ENCODE peak calls at places on chromosomes 7 and 10, in five cellular contexts. H is T-cell; V is stimulated activated CD8-positive, alpha-beta memory T cell treated with anti-CD3 and anti-CD28 coated beads, Interleukin-12 subunit alpha, Interleukin-12 subunit beta, amount 100 ng/mL, for 4 hours; R is H54; B is AG08396. L is an unnamed sample.

GRCh38 chr10:131187274-131187673 is 124.2 kb downstream of the TCERG1L start:
- DNase-seq in R (no peak), H (no peak), B (no peak), V (no peak), L (no peak)

GRCh38 chr10:132592790-132593788 is 55.5 kb downstream of the INPP5A start:
- DNase-seq in B (no peak), R (no peak), H (no peak), V (no peak), L (no peak)

GRCh38 chr7:16564909-16565426 is 38.3 kb downstream of the LRRC72 start:
- DNase-seq in R (peak; percentile 54), B (peak; percentile 45), H (no peak), V (no peak), L (peak; percentile 66)

GRCh38 chr10:80260295-80261243 is 28.9 kb downstream of the MAT1A start:
- DNase-seq in V (no peak), H (peak; percentile 7), R (peak; percentile 38), B (peak; percentile 51), L (peak; percentile 47)

GRCh38 chr7:2641406-2642393 is 9.9 kb downstream of the TTYH3 start:
- DNase-seq in B (peak; percentile 93), H (no peak), R (peak; percentile 91), V (no peak), L (peak; percentile 94)

GRCh38 chr7:104017001-104017400 is 27.5 kb upstream of the RELN start:
- DNase-seq in V (no peak), H (no peak), B (no peak), R (no peak), L (no peak)

GRCh38 chr10:75398630-75399460 is 2.7 kb downstream of the ZNF503 start:
- DNase-seq in H (no peak), V (no peak), B (peak; percentile 46), R (no peak), L (no peak)

GRCh38 chr7:108094933-108095710 is 35.0 kb downstream of the LAMB4 start:
- DNase-seq in R (peak; percentile 63), V (no peak), B (peak; percentile 71), H (no peak), L (peak; percentile 79)

GRCh38 chr7:130441408-130441854 is 615 bp upstream of the CEP41 start:
- DNase-seq in H (no peak), V (no peak), R (no peak), B (no peak), L (peak; percentile 3)

GRCh38 chr7:91265693-91266066 is 1.4 kb downstream of the FZD1 start:
- DNase-seq in V (no peak), B (no peak), H (no peak), R (no peak), L (no peak)

GRCh38 chr7:144834516-144835165 is 1.2 kb downstream of the TPK1 start:
- DNase-seq in R (peak; percentile 15), B (peak; percentile 52), H (peak; percentile 8), V (no peak), L (peak; percentile 35)

GRCh38 chr10:38740102-38740501 is 646.0 kb downstream of the ZNF37A start:
- DNase-seq in H (no peak), V (no peak), R (no peak), B (no peak), L (no peak)

GRCh38 chr7:132899833-132900232 is 182.1 kb downstream of the CHCHD3 start:
- DNase-seq in B (no peak), V (no peak), H (no peak), R (no peak), L (no peak)

GRCh38 chr7:87735360-87735759 is 107.2 kb downstream of the RUNDC3B start:
- DNase-seq in H (no peak), R (no peak), B (no peak), V (no peak), L (no peak)

GRCh38 chr10:46064269-46064817 is 18.3 kb upstream of the MSMB start:
- DNase-seq in B (no peak), R (no peak), V (no peak), H (no peak), L (no peak)

GRCh38 chr7:151377406-151377805 is 32.4 kb downstream of the WDR86 start:
- DNase-seq in B (no peak), H (no peak), R (no peak), V (no peak), L (no peak)

GRCh38 chr10:58385784-58386112 is 538 bp downstream of the TFAM start:
- DNase-seq in R (peak; percentile 51), B (peak; percentile 27), H (no peak), V (no peak), L (peak; percentile 23)

GRCh38 chr10:37684765-37685164 is 172.6 kb downstream of the ZNF248 start:
- DNase-seq in R (no peak), B (no peak), V (no peak), H (no peak), L (no peak)

GRCh38 chr10:87715727-87716670 is 56.3 kb downstream of the PAPSS2 start:
- DNase-seq in B (no peak), R (no peak), H (no peak), V (no peak), L (no peak)

GRCh38 chr10:14296081-14296709 is 34.5 kb downstream of the FRMD4A start:
- DNase-seq in V (no peak), H (no peak), R (no peak), B (no peak), L (no peak)

GRCh38 chr10:15858895-15859294 is 1.4 kb downstream of the MINDY3 start:
- DNase-seq in V (no peak), H (no peak), R (no peak), B (no peak), L (no peak)

GRCh38 chr10:45444022-45444421 is 70.0 kb downstream of the ALOX5 start:
- DNase-seq in H (no peak), R (no peak), B (no peak), V (no peak), L (no peak)